ENCODE peak calls at places on chromosomes 16 and 17, in seven cellular contexts. One of them, this sample, is unnamed.

GRCh38 chr16:71895679-71896385 is 501 bp downstream of the IST1 start:
- DNase-seq in sigmoid colon: peak
- DNase-seq in cardiac fibroblast: peak
- DNase-seq in adrenal gland: peak
- DNase-seq in bronchial epithelial cell: peak
- DNase-seq in choroid plexus epithelial cell: peak
- DNase-seq in transverse colon: peak
- DNase-seq in this sample: peak

GRCh38 chr16:4521971-4522623 is 16.5 kb downstream of the CDIP1 start:
- DNase-seq in sigmoid colon: no peak
- DNase-seq in cardiac fibroblast: no peak
- DNase-seq in adrenal gland: no peak
- DNase-seq in bronchial epithelial cell: no peak
- DNase-seq in choroid plexus epithelial cell: peak
- DNase-seq in transverse colon: no peak
- DNase-seq in this sample: no peak

GRCh38 chr17:66429680-66430079 is 127.3 kb downstream of the PRKCA start:
- DNase-seq in sigmoid colon: no peak
- DNase-seq in cardiac fibroblast: no peak
- DNase-seq in adrenal gland: no peak
- DNase-seq in bronchial epithelial cell: no peak
- DNase-seq in choroid plexus epithelial cell: no peak
- DNase-seq in transverse colon: no peak
- DNase-seq in this sample: no peak

GRCh38 chr17:56020369-56020768 is 132.9 kb upstream of the ANKFN1 start:
- DNase-seq in sigmoid colon: no peak
- DNase-seq in cardiac fibroblast: no peak
- DNase-seq in adrenal gland: no peak
- DNase-seq in bronchial epithelial cell: no peak
- DNase-seq in choroid plexus epithelial cell: no peak
- DNase-seq in transverse colon: no peak
- DNase-seq in this sample: no peak

GRCh38 chr16:48432136-48432535 is 46.9 kb upstream of the SIAH1 start:
- DNase-seq in sigmoid colon: no peak
- DNase-seq in cardiac fibroblast: no peak
- DNase-seq in adrenal gland: peak
- DNase-seq in bronchial epithelial cell: no peak
- DNase-seq in choroid plexus epithelial cell: no peak
- DNase-seq in transverse colon: peak
- DNase-seq in this sample: no peak

GRCh38 chr17:34275881-34276280 is 5.9 kb downstream of the CCL7 start:
- DNase-seq in sigmoid colon: no peak
- DNase-seq in cardiac fibroblast: peak
- DNase-seq in adrenal gland: no peak
- DNase-seq in bronchial epithelial cell: peak
- DNase-seq in choroid plexus epithelial cell: peak
- DNase-seq in transverse colon: no peak
- DNase-seq in this sample: peak

GRCh38 chr16:56651586-56651985 is at the start of gene MT1B:
- DNase-seq in sigmoid colon: no peak
- DNase-seq in cardiac fibroblast: no peak
- DNase-seq in adrenal gland: no peak
- DNase-seq in bronchial epithelial cell: no peak
- DNase-seq in choroid plexus epithelial cell: no peak
- DNase-seq in transverse colon: no peak
- DNase-seq in this sample: no peak

GRCh38 chr16:11506816-11507305 is 79.9 kb downstream of the LITAF start:
- DNase-seq in sigmoid colon: no peak
- DNase-seq in cardiac fibroblast: no peak
- DNase-seq in adrenal gland: no peak
- DNase-seq in bronchial epithelial cell: no peak
- DNase-seq in choroid plexus epithelial cell: no peak
- DNase-seq in transverse colon: no peak
- DNase-seq in this sample: no peak

GRCh38 chr16:54932737-54933254 is 2.1 kb downstream of the IRX5 start:
- DNase-seq in sigmoid colon: no peak
- DNase-seq in cardiac fibroblast: no peak
- DNase-seq in adrenal gland: no peak
- DNase-seq in bronchial epithelial cell: no peak
- DNase-seq in choroid plexus epithelial cell: no peak
- DNase-seq in transverse colon: no peak
- DNase-seq in this sample: no peak

GRCh38 chr17:4949321-4950074 is 1.2 kb upstream of the PFN1 start:
- DNase-seq in sigmoid colon: peak
- DNase-seq in cardiac fibroblast: peak
- DNase-seq in adrenal gland: peak
- DNase-seq in bronchial epithelial cell: peak
- DNase-seq in choroid plexus epithelial cell: peak
- DNase-seq in transverse colon: peak
- DNase-seq in this sample: peak

GRCh38 chr16:10847166-10847565 is 28.6 kb upstream of the TVP23A start:
- DNase-seq in sigmoid colon: no peak
- DNase-seq in cardiac fibroblast: no peak
- DNase-seq in adrenal gland: no peak
- DNase-seq in bronchial epithelial cell: no peak
- DNase-seq in choroid plexus epithelial cell: no peak
- DNase-seq in transverse colon: no peak
- DNase-seq in this sample: no peak

GRCh38 chr16:82031116-82032084 is 3.7 kb upstream of the HSD17B2 start:
- DNase-seq in sigmoid colon: no peak
- DNase-seq in cardiac fibroblast: peak
- DNase-seq in adrenal gland: no peak
- DNase-seq in bronchial epithelial cell: peak
- DNase-seq in choroid plexus epithelial cell: peak
- DNase-seq in transverse colon: no peak
- DNase-seq in this sample: peak

GRCh38 chr16:77789085-77789611 is 784 bp downstream of the VAT1L start:
- DNase-seq in sigmoid colon: no peak
- DNase-seq in cardiac fibroblast: no peak
- DNase-seq in adrenal gland: no peak
- DNase-seq in bronchial epithelial cell: no peak
- DNase-seq in choroid plexus epithelial cell: no peak
- DNase-seq in transverse colon: no peak
- DNase-seq in this sample: no peak

GRCh38 chr16:77790964-77791363 is 2.6 kb downstream of the VAT1L start:
- DNase-seq in sigmoid colon: no peak
- DNase-seq in cardiac fibroblast: no peak
- DNase-seq in adrenal gland: peak
- DNase-seq in bronchial epithelial cell: no peak
- DNase-seq in choroid plexus epithelial cell: no peak
- DNase-seq in transverse colon: no peak
- DNase-seq in this sample: no peak

GRCh38 chr16:77788196-77789084 is at the start of gene VAT1L:
- DNase-seq in sigmoid colon: no peak
- DNase-seq in cardiac fibroblast: peak
- DNase-seq in adrenal gland: peak
- DNase-seq in bronchial epithelial cell: peak
- DNase-seq in choroid plexus epithelial cell: peak
- DNase-seq in transverse colon: no peak
- DNase-seq in this sample: peak

GRCh38 chr16:77787452-77787851 is 912 bp upstream of the VAT1L start:
- DNase-seq in sigmoid colon: no peak
- DNase-seq in cardiac fibroblast: no peak
- DNase-seq in adrenal gland: no peak
- DNase-seq in bronchial epithelial cell: no peak
- DNase-seq in choroid plexus epithelial cell: no peak
- DNase-seq in transverse colon: no peak
- DNase-seq in this sample: no peak

DNA sequence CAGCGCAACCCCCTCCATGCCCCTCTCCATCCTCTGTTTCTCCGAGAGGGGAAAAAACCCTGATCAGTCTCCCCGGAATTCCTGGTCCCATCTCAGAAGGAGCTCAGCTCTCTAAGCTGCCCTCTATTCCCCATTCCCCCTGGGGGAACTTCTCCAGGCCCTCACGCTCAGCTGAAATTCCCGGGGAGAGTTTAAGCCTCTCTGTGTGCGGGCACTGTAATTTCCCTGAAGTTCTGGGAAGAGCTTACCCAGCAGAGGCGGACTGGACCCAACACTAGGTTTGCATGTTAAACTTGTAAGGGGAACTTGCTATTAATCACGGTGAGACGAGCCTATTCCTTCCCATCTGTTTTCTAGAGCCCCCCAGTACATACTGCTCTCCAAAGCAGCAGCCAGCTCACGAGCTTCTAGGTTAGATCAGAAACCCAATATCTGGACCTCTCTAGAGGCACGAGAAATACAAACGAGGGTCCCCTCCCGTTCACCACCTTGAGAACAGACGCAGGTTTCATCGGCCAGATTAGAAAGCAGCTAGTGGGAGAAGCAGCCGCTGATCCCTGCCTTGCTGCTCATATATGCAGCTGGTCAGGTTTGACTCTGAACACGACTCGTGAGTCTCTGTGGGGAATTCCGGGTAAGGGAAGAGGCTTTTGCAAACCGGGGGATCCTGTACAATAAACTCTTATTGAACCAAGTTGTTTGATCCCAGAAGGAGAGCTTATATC is 1.4 kb downstream of the VAT1L start:
- DNase-seq in sigmoid colon: no peak
- DNase-seq in cardiac fibroblast: no peak
- DNase-seq in adrenal gland: no peak
- DNase-seq in bronchial epithelial cell: no peak
- DNase-seq in choroid plexus epithelial cell: peak
- DNase-seq in transverse colon: no peak
- DNase-seq in this sample: peak
- H3K4me3 ChIP-seq in sigmoid colon: no peak
- H3K4me3 ChIP-seq in cardiac fibroblast: no peak
- H3K4me3 ChIP-seq in adrenal gland: no peak
- H3K4me3 ChIP-seq in bronchial epithelial cell: no peak
- H3K4me3 ChIP-seq in choroid plexus epithelial cell: no peak
- H3K4me3 ChIP-seq in transverse colon: no peak
- H3K4me3 ChIP-seq in this sample: peak

DNA sequence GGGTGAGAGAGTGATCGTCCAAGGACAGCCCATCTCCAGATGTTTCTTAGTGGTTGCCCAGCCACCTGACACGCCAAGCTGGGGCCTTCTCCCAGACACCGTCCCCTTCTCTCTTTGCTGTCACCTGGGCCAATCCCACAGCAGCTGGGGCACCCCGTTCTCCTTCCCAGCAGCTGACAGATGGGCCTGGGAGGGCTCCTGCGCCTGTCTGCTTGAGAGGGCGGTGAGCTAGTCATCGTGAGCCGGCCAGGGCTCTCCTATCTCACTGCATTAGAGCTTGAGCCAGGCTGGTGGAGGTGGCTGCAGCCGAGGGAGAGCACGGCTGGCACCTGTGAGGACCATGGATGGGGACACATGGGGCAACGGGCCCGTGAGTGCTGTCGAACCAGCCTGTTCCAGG is 41.2 kb downstream of the RAB11FIP3 start:
- DNase-seq in sigmoid colon: no peak
- DNase-seq in cardiac fibroblast: no peak
- DNase-seq in adrenal gland: no peak
- DNase-seq in bronchial epithelial cell: no peak
- DNase-seq in choroid plexus epithelial cell: no peak
- DNase-seq in transverse colon: no peak
- DNase-seq in this sample: no peak
- TF ChIP-seq CTCF in sigmoid colon: no peak
- TF ChIP-seq CTCF in cardiac fibroblast: no peak
- TF ChIP-seq CTCF in adrenal gland: no peak
- TF ChIP-seq CTCF in bronchial epithelial cell: no peak
- TF ChIP-seq CTCF in choroid plexus epithelial cell: no peak
- TF ChIP-seq CTCF in transverse colon: no peak
- TF ChIP-seq CTCF in this sample: no peak

GRCh38 chr16:87956169-87956770 is 5.0 kb downstream of the BANP start:
- DNase-seq in sigmoid colon: no peak
- DNase-seq in cardiac fibroblast: peak
- DNase-seq in adrenal gland: peak
- DNase-seq in bronchial epithelial cell: no peak
- DNase-seq in choroid plexus epithelial cell: peak
- DNase-seq in transverse colon: peak
- DNase-seq in this sample: peak
- H3K4me3 ChIP-seq in sigmoid colon: peak
- H3K4me3 ChIP-seq in cardiac fibroblast: no peak
- H3K4me3 ChIP-seq in adrenal gland: no peak
- H3K4me3 ChIP-seq in bronchial epithelial cell: no peak
- H3K4me3 ChIP-seq in choroid plexus epithelial cell: peak
- H3K4me3 ChIP-seq in transverse colon: no peak
- H3K4me3 ChIP-seq in this sample: peak

DNA sequence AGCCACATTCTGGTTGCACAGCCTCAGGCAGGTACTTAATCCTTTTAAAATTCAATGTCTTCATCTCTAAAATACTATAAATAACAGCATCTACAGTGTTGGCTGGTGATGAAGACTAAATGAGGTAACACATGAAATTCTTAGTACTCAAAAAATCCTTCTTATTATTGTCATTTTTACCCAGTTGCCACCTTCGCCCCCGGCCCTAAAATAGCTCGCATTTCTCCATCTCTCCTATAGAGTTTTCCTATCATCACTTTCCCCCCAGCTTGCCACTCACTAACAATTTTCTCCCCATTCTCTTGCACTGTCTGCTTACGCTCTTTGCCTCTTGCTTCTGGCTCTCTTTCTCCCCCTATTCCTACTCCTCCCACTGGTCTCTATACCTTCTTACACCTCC is 59.9 kb upstream of the MARCHF10 start:
- DNase-seq in sigmoid colon: no peak
- DNase-seq in cardiac fibroblast: no peak
- DNase-seq in adrenal gland: no peak
- DNase-seq in bronchial epithelial cell: no peak
- DNase-seq in choroid plexus epithelial cell: no peak
- DNase-seq in transverse colon: no peak
- DNase-seq in this sample: no peak
- TF ChIP-seq CTCF in sigmoid colon: no peak
- TF ChIP-seq CTCF in cardiac fibroblast: no peak
- TF ChIP-seq CTCF in adrenal gland: no peak
- TF ChIP-seq CTCF in bronchial epithelial cell: no peak
- TF ChIP-seq CTCF in choroid plexus epithelial cell: no peak
- TF ChIP-seq CTCF in transverse colon: no peak
- TF ChIP-seq CTCF in this sample: no peak

DNA sequence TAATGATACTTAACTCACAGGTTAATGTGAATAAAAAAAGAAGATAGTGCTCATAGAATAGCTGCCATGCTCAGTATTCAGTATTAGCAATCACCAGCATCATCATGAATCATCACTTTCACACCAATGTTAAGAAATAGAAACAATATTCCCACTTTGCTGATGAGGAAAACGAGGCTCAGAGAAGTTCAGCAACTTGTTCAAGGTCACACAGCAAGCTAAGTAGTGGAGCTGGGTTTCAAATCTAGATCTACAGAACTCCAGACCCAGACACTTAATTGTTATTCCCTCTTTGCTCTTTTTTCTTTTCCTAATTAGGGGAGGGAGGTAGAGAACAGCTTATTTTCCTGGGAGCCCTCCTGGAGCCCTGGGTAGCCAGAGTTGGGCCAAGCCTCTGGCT is 22.9 kb downstream of the CLEC19A start:
- DNase-seq in sigmoid colon: no peak
- DNase-seq in cardiac fibroblast: no peak
- DNase-seq in adrenal gland: no peak
- DNase-seq in bronchial epithelial cell: no peak
- DNase-seq in choroid plexus epithelial cell: no peak
- DNase-seq in transverse colon: no peak
- DNase-seq in this sample: no peak
- H3K4me3 ChIP-seq in sigmoid colon: no peak
- H3K4me3 ChIP-seq in cardiac fibroblast: no peak
- H3K4me3 ChIP-seq in adrenal gland: no peak
- H3K4me3 ChIP-seq in bronchial epithelial cell: no peak
- H3K4me3 ChIP-seq in choroid plexus epithelial cell: no peak
- H3K4me3 ChIP-seq in transverse colon: no peak
- H3K4me3 ChIP-seq in this sample: no peak

DNA sequence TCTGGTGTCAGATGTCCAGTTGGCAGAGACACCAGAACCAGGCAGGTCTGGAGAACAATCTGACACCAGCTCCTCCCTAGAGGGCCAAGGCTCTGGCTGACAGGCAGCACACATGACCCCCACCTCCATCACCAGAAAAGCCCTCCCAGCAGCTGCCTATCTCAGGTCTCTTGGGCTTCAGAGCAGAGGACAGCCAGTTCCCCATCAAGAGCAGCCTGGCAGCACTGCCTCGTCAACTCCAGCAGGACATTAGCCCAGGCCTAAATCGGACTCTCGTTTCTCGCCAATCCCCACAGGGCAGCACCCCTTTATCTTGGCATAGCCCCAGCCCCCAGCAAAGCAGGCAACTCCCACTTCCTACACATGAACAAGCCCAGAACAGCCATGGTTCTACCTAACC is 4.4 kb downstream of the JUP start:
- DNase-seq in sigmoid colon: peak
- DNase-seq in cardiac fibroblast: no peak
- DNase-seq in adrenal gland: no peak
- DNase-seq in bronchial epithelial cell: no peak
- DNase-seq in choroid plexus epithelial cell: no peak
- DNase-seq in transverse colon: no peak
- DNase-seq in this sample: no peak
- TF ChIP-seq CTCF in sigmoid colon: no peak
- TF ChIP-seq CTCF in cardiac fibroblast: no peak
- TF ChIP-seq CTCF in adrenal gland: no peak
- TF ChIP-seq CTCF in bronchial epithelial cell: no peak
- TF ChIP-seq CTCF in choroid plexus epithelial cell: no peak
- TF ChIP-seq CTCF in transverse colon: no peak
- TF ChIP-seq CTCF in this sample: no peak

This sample was measured in fibroblast of the aortic adventitia.